ENCODE peak calls at places on chromosomes 7 and 10, in ten cellular contexts. One of them, this sample, is unnamed.
A peak's percentile ranks its signal among the peaks of the same experiment; 100 is the strongest.

GRCh38 chr10:95445837-95446347 is 115.3 kb downstream of the SORBS1 start:
- DNase-seq in CD4-positive, alpha-beta memory T cell: peak; percentile 3
- DNase-seq in CD8-positive, alpha-beta T cell: no peak
- DNase-seq in thoracic aorta: peak; percentile 70
- DNase-seq in fibroblast of lung: peak; percentile 82
- DNase-seq in iPS DF 6.9: peak; percentile 71
- DNase-seq in aorta: peak; percentile 79
- DNase-seq in hepatocyte: peak; percentile 71
- DNase-seq in right atrium auricular region: peak; percentile 83
- DNase-seq in H9: peak; percentile 80
- DNase-seq in this sample: peak; percentile 59

GRCh38 chr7:34104992-34105391 is 199.7 kb downstream of the BMPER start:
- DNase-seq in CD4-positive, alpha-beta memory T cell: no peak
- DNase-seq in CD8-positive, alpha-beta T cell: no peak
- DNase-seq in thoracic aorta: no peak
- DNase-seq in fibroblast of lung: no peak
- DNase-seq in iPS DF 6.9: no peak
- DNase-seq in aorta: no peak
- DNase-seq in hepatocyte: no peak
- DNase-seq in right atrium auricular region: no peak
- DNase-seq in H9: no peak
- DNase-seq in this sample: no peak

GRCh38 chr10:61939575-61940301 is 38.2 kb downstream of the ARID5B start:
- DNase-seq in CD4-positive, alpha-beta memory T cell: no peak
- DNase-seq in CD8-positive, alpha-beta T cell: no peak
- DNase-seq in thoracic aorta: no peak
- DNase-seq in fibroblast of lung: peak; percentile 94
- DNase-seq in iPS DF 6.9: no peak
- DNase-seq in aorta: no peak
- DNase-seq in hepatocyte: no peak
- DNase-seq in right atrium auricular region: no peak
- DNase-seq in H9: no peak
- DNase-seq in this sample: no peak

GRCh38 chr10:125084191-125085186 is 75.9 kb downstream of the CTBP2 start:
- DNase-seq in CD4-positive, alpha-beta memory T cell: no peak
- DNase-seq in CD8-positive, alpha-beta T cell: no peak
- DNase-seq in thoracic aorta: peak; percentile 57
- DNase-seq in fibroblast of lung: peak; percentile 92
- DNase-seq in iPS DF 6.9: no peak
- DNase-seq in aorta: peak; percentile 86
- DNase-seq in hepatocyte: peak; percentile 64
- DNase-seq in right atrium auricular region: peak; percentile 84
- DNase-seq in H9: peak; percentile 81
- DNase-seq in this sample: no peak

GRCh38 chr10:11678074-11678793 is 63.9 kb upstream of the ECHDC3 start:
- DNase-seq in CD4-positive, alpha-beta memory T cell: no peak
- DNase-seq in CD8-positive, alpha-beta T cell: no peak
- DNase-seq in thoracic aorta: no peak
- DNase-seq in fibroblast of lung: peak; percentile 15
- DNase-seq in iPS DF 6.9: no peak
- DNase-seq in aorta: no peak
- DNase-seq in hepatocyte: no peak
- DNase-seq in right atrium auricular region: no peak
- DNase-seq in H9: no peak
- DNase-seq in this sample: no peak

GRCh38 chr7:137992738-137993394 is 9.0 kb downstream of the CREB3L2 start:
- DNase-seq in CD4-positive, alpha-beta memory T cell: no peak
- DNase-seq in CD8-positive, alpha-beta T cell: no peak
- DNase-seq in thoracic aorta: no peak
- DNase-seq in fibroblast of lung: peak; percentile 98
- DNase-seq in iPS DF 6.9: no peak
- DNase-seq in aorta: peak; percentile 72
- DNase-seq in hepatocyte: peak; percentile 83
- DNase-seq in right atrium auricular region: peak; percentile 88
- DNase-seq in H9: no peak
- DNase-seq in this sample: peak; percentile 61

GRCh38 chr7:157887400-157887799 is 550.6 kb downstream of the DNAJB6 start:
- DNase-seq in CD4-positive, alpha-beta memory T cell: no peak
- DNase-seq in CD8-positive, alpha-beta T cell: no peak
- DNase-seq in thoracic aorta: no peak
- DNase-seq in fibroblast of lung: no peak
- DNase-seq in iPS DF 6.9: no peak
- DNase-seq in aorta: no peak
- DNase-seq in hepatocyte: no peak
- DNase-seq in right atrium auricular region: no peak
- DNase-seq in H9: no peak
- DNase-seq in this sample: no peak

GRCh38 chr7:3897430-3898385 is 596.7 kb downstream of the SDK1 start:
- DNase-seq in CD4-positive, alpha-beta memory T cell: peak; percentile 44
- DNase-seq in CD8-positive, alpha-beta T cell: no peak
- DNase-seq in thoracic aorta: no peak
- DNase-seq in fibroblast of lung: peak; percentile 78
- DNase-seq in iPS DF 6.9: no peak
- DNase-seq in aorta: no peak
- DNase-seq in hepatocyte: peak; percentile 69
- DNase-seq in right atrium auricular region: no peak
- DNase-seq in H9: no peak
- DNase-seq in this sample: no peak

GRCh38 chr10:116960066-116960465 is 44.9 kb downstream of the SHTN1 start:
- DNase-seq in CD4-positive, alpha-beta memory T cell: no peak
- DNase-seq in CD8-positive, alpha-beta T cell: no peak
- DNase-seq in thoracic aorta: no peak
- DNase-seq in fibroblast of lung: no peak
- DNase-seq in iPS DF 6.9: no peak
- DNase-seq in aorta: no peak
- DNase-seq in hepatocyte: no peak
- DNase-seq in right atrium auricular region: no peak
- DNase-seq in H9: no peak
- DNase-seq in this sample: no peak

GRCh38 chr10:77702166-77702565 is 64.6 kb upstream of the KCNMA1 start:
- DNase-seq in CD4-positive, alpha-beta memory T cell: no peak
- DNase-seq in CD8-positive, alpha-beta T cell: no peak
- DNase-seq in thoracic aorta: no peak
- DNase-seq in fibroblast of lung: peak; percentile 95
- DNase-seq in iPS DF 6.9: no peak
- DNase-seq in aorta: no peak
- DNase-seq in hepatocyte: peak; percentile 49
- DNase-seq in right atrium auricular region: no peak
- DNase-seq in H9: no peak
- DNase-seq in this sample: no peak

GRCh38 chr7:16025696-16026095 is 339.2 kb upstream of the MEOX2 start:
- DNase-seq in CD4-positive, alpha-beta memory T cell: no peak
- DNase-seq in CD8-positive, alpha-beta T cell: no peak
- DNase-seq in thoracic aorta: no peak
- DNase-seq in fibroblast of lung: no peak
- DNase-seq in iPS DF 6.9: no peak
- DNase-seq in aorta: no peak
- DNase-seq in hepatocyte: no peak
- DNase-seq in right atrium auricular region: no peak
- DNase-seq in H9: no peak
- DNase-seq in this sample: no peak

GRCh38 chr7:130275826-130276291 is 9.2 kb downstream of the CPA2 start:
- DNase-seq in CD4-positive, alpha-beta memory T cell: no peak
- DNase-seq in CD8-positive, alpha-beta T cell: no peak
- DNase-seq in thoracic aorta: no peak
- DNase-seq in fibroblast of lung: no peak
- DNase-seq in iPS DF 6.9: no peak
- DNase-seq in aorta: no peak
- DNase-seq in hepatocyte: no peak
- DNase-seq in right atrium auricular region: no peak
- DNase-seq in H9: no peak
- DNase-seq in this sample: no peak

GRCh38 chr7:98315318-98315993 is 34.0 kb downstream of the BRI3 start:
- DNase-seq in CD4-positive, alpha-beta memory T cell: no peak
- DNase-seq in CD8-positive, alpha-beta T cell: no peak
- DNase-seq in thoracic aorta: no peak
- DNase-seq in fibroblast of lung: no peak
- DNase-seq in iPS DF 6.9: no peak
- DNase-seq in aorta: no peak
- DNase-seq in hepatocyte: no peak
- DNase-seq in right atrium auricular region: no peak
- DNase-seq in H9: no peak
- DNase-seq in this sample: peak; percentile 54

GRCh38 chr7:98319176-98319575 is 37.7 kb downstream of the BRI3 start:
- DNase-seq in CD4-positive, alpha-beta memory T cell: no peak
- DNase-seq in CD8-positive, alpha-beta T cell: no peak
- DNase-seq in thoracic aorta: no peak
- DNase-seq in fibroblast of lung: no peak
- DNase-seq in iPS DF 6.9: no peak
- DNase-seq in aorta: no peak
- DNase-seq in hepatocyte: no peak
- DNase-seq in right atrium auricular region: no peak
- DNase-seq in H9: no peak
- DNase-seq in this sample: no peak

GRCh38 chr7:98321301-98321700 is 39.8 kb downstream of the BRI3 start:
- DNase-seq in CD4-positive, alpha-beta memory T cell: no peak
- DNase-seq in CD8-positive, alpha-beta T cell: no peak
- DNase-seq in thoracic aorta: no peak
- DNase-seq in fibroblast of lung: no peak
- DNase-seq in iPS DF 6.9: no peak
- DNase-seq in aorta: no peak
- DNase-seq in hepatocyte: no peak
- DNase-seq in right atrium auricular region: no peak
- DNase-seq in H9: no peak
- DNase-seq in this sample: no peak

GRCh38 chr7:98314469-98314868 is 33.0 kb downstream of the BRI3 start:
- DNase-seq in CD4-positive, alpha-beta memory T cell: no peak
- DNase-seq in CD8-positive, alpha-beta T cell: no peak
- DNase-seq in thoracic aorta: no peak
- DNase-seq in fibroblast of lung: peak; percentile 59
- DNase-seq in iPS DF 6.9: no peak
- DNase-seq in aorta: no peak
- DNase-seq in hepatocyte: no peak
- DNase-seq in right atrium auricular region: no peak
- DNase-seq in H9: no peak
- DNase-seq in this sample: no peak

GRCh38 chr7:98317366-98318040 is 36.0 kb downstream of the BRI3 start:
- DNase-seq in CD4-positive, alpha-beta memory T cell: no peak
- DNase-seq in CD8-positive, alpha-beta T cell: no peak
- DNase-seq in thoracic aorta: no peak
- DNase-seq in fibroblast of lung: no peak
- DNase-seq in iPS DF 6.9: no peak
- DNase-seq in aorta: no peak
- DNase-seq in hepatocyte: no peak
- DNase-seq in right atrium auricular region: no peak
- DNase-seq in H9: no peak
- DNase-seq in this sample: no peak
- H3K4me1 ChIP-seq in CD4-positive, alpha-beta memory T cell: no peaks in the 10 kb centered on the region
- H3K4me1 ChIP-seq in CD8-positive, alpha-beta T cell: no peaks in the 10 kb centered on the region
- H3K4me1 ChIP-seq in thoracic aorta: no peaks in the 10 kb centered on the region
- H3K4me1 ChIP-seq in fibroblast of lung: no peaks in the 10 kb centered on the region
- H3K4me1 ChIP-seq in iPS DF 6.9: peaks cover under 1% of the 10 kb centered on the region
- H3K4me1 ChIP-seq in aorta: no peaks in the 10 kb centered on the region
- H3K4me1 ChIP-seq in hepatocyte: peaks cover 4% of the 10 kb centered on the region
- H3K4me1 ChIP-seq in right atrium auricular region: no peaks in the 10 kb centered on the region
- H3K4me1 ChIP-seq in H9: no peaks in the 10 kb centered on the region
- H3K4me1 ChIP-seq in this sample: peaks cover 25% of the 10 kb centered on the region

DNA sequence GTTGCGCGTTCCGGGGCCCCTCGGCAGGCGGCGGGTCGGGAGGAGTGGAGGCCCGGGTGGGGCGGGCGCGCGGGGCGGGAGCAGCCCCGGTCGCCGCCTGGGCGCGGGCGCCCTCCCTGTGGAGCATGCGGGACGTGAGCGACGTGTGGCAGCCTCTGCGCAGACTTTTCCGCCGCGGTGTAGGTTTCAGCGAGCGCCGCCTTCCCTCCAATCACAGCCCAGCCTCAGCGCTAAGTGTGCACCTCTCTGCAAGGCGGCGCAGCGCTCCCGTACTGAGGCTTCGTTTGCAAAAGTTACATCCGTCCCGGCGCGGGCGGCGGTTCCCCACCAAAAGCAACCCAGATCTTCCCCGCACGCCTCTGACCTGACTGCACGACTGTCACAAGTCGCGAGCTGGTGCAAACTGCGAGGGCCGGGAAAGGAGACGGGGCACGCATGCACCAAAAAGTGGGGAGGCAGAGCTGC is 1.2 kb upstream of the PFKFB3 start:
- DNase-seq in CD4-positive, alpha-beta memory T cell: peak; percentile 81
- DNase-seq in CD8-positive, alpha-beta T cell: peak; percentile 88
- DNase-seq in thoracic aorta: no peak
- DNase-seq in fibroblast of lung: peak; percentile 44
- DNase-seq in iPS DF 6.9: no peak
- DNase-seq in aorta: peak; percentile 90
- DNase-seq in hepatocyte: peak; percentile 78
- DNase-seq in right atrium auricular region: no peak
- DNase-seq in H9: peak; percentile 59
- DNase-seq in this sample: peak; percentile 74
- H3K4me1 ChIP-seq in CD4-positive, alpha-beta memory T cell: peaks cover 23% of the 10 kb centered on the region
- H3K4me1 ChIP-seq in CD8-positive, alpha-beta T cell: peaks cover 18% of the 10 kb centered on the region
- H3K4me1 ChIP-seq in thoracic aorta: peaks cover 31% of the 10 kb centered on the region
- H3K4me1 ChIP-seq in fibroblast of lung: peaks cover 17% of the 10 kb centered on the region
- H3K4me1 ChIP-seq in iPS DF 6.9: peaks cover 4% of the 10 kb centered on the region
- H3K4me1 ChIP-seq in aorta: no peaks in the 10 kb centered on the region
- H3K4me1 ChIP-seq in hepatocyte: peaks cover 20% of the 10 kb centered on the region
- H3K4me1 ChIP-seq in right atrium auricular region: no peaks in the 10 kb centered on the region
- H3K4me1 ChIP-seq in H9: no peaks in the 10 kb centered on the region
- H3K4me1 ChIP-seq in this sample: peaks cover 13% of the 10 kb centered on the region

DNA sequence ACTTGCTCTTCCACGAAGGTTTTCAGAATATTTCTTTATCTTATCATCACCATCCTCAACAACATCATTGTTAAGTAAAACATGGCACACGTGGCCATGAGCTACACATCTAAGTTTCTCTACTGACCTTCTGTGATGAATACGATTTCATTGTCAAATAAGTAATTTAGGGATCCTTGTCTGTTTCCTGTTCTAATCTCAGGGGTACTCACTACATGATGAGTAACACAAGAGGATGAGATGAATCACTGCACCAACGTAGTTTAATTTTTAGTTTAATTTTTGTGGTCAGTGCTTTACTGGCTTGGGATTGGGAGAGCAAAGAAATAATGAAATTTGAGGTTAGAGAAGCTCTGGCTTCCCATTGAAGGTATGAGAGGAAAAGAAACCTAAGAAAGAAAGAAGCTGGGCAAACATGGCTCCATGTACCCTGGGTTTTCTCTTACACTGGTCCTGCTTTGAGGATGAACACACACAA is 461.9 kb upstream of the KLF6 start:
- DNase-seq in CD4-positive, alpha-beta memory T cell: no peak
- DNase-seq in CD8-positive, alpha-beta T cell: no peak
- DNase-seq in thoracic aorta: no peak
- DNase-seq in fibroblast of lung: peak; percentile 92
- DNase-seq in iPS DF 6.9: no peak
- DNase-seq in aorta: no peak
- DNase-seq in hepatocyte: no peak
- DNase-seq in right atrium auricular region: no peak
- DNase-seq in H9: no peak
- DNase-seq in this sample: no peak
- H3K4me1 ChIP-seq in CD4-positive, alpha-beta memory T cell: peaks cover 11% of the 10 kb centered on the region
- H3K4me1 ChIP-seq in CD8-positive, alpha-beta T cell: no peaks in the 10 kb centered on the region
- H3K4me1 ChIP-seq in thoracic aorta: peaks cover 23% of the 10 kb centered on the region
- H3K4me1 ChIP-seq in fibroblast of lung: peaks cover 13% of the 10 kb centered on the region
- H3K4me1 ChIP-seq in iPS DF 6.9: no peaks in the 10 kb centered on the region
- H3K4me1 ChIP-seq in aorta: no peaks in the 10 kb centered on the region
- H3K4me1 ChIP-seq in hepatocyte: peaks cover 5% of the 10 kb centered on the region
- H3K4me1 ChIP-seq in right atrium auricular region: no peaks in the 10 kb centered on the region
- H3K4me1 ChIP-seq in H9: peaks cover 2% of the 10 kb centered on the region
- H3K4me1 ChIP-seq in this sample: no peaks in the 10 kb centered on the region

GRCh38 chr10:5551531-5552375 is 27.0 kb downstream of the CALML3 start:
- DNase-seq in CD4-positive, alpha-beta memory T cell: no peak
- DNase-seq in CD8-positive, alpha-beta T cell: peak; percentile 40
- DNase-seq in thoracic aorta: no peak
- DNase-seq in fibroblast of lung: no peak
- DNase-seq in iPS DF 6.9: no peak
- DNase-seq in aorta: peak; percentile 35
- DNase-seq in hepatocyte: peak; percentile 52
- DNase-seq in right atrium auricular region: no peak
- DNase-seq in H9: no peak
- DNase-seq in this sample: no peak
- H3K4me1 ChIP-seq in CD4-positive, alpha-beta memory T cell: peaks cover 49% of the 10 kb centered on the region
- H3K4me1 ChIP-seq in CD8-positive, alpha-beta T cell: peaks cover 43% of the 10 kb centered on the region
- H3K4me1 ChIP-seq in thoracic aorta: peaks cover 43% of the 10 kb centered on the region
- H3K4me1 ChIP-seq in fibroblast of lung: peaks cover 19% of the 10 kb centered on the region
- H3K4me1 ChIP-seq in iPS DF 6.9: no peaks in the 10 kb centered on the region
- H3K4me1 ChIP-seq in aorta: peaks cover 3% of the 10 kb centered on the region
- H3K4me1 ChIP-seq in hepatocyte: peaks cover 50% of the 10 kb centered on the region
- H3K4me1 ChIP-seq in right atrium auricular region: no peaks in the 10 kb centered on the region
- H3K4me1 ChIP-seq in H9: no peaks in the 10 kb centered on the region
- H3K4me1 ChIP-seq in this sample: peaks cover 67% of the 10 kb centered on the region